ENCODE peak calls at places on chromosomes 16 and 17, in nine cellular contexts. M is ovary, S is colonic mucosa, Q is mucosa of descending colon, V is stomach, Z is uterus, D is IMR-90, R is heart left ventricle, H is thoracic aorta. P is an unnamed sample.

GRCh38 chr16:30112197-30113030 is 923 bp downstream of the GDPD3 start:
- DNase-seq in M (peak; percentile 46), S (peak; percentile 83), Q (peak; percentile 85), V (peak; percentile 66), Z (peak; percentile 69), D (peak; percentile 42), R (peak; percentile 41), H (no peak), P (peak; percentile 47)

GRCh38 chr17:30761058-30761457 is 63.4 kb downstream of the CRLF3 start:
- DNase-seq in M (no peak), S (no peak), Q (no peak), V (no peak), Z (no peak), D (no peak), R (no peak), H (no peak), P (no peak)

GRCh38 chr16:22424161-22424937 is 49.9 kb upstream of the CDR2 start:
- DNase-seq in M (peak; percentile 71), S (no peak), Q (peak; percentile 34), V (no peak), Z (peak; percentile 47), D (no peak), R (no peak), H (peak; percentile 25), P (no peak)

GRCh38 chr17:74437702-74438101 is 5.8 kb downstream of the GPRC5C start:
- DNase-seq in M (no peak), S (no peak), Q (no peak), V (no peak), Z (no peak), D (no peak), R (no peak), H (no peak), P (no peak)

GRCh38 chr17:57537524-57538410 is 207.3 kb downstream of the CCDC182 start:
- DNase-seq in M (no peak), S (no peak), Q (no peak), V (no peak), Z (no peak), D (no peak), R (no peak), H (no peak), P (no peak)

GRCh38 chr17:17785407-17785806 is 51.4 kb downstream of the SREBF1 start:
- DNase-seq in M (no peak), S (no peak), Q (no peak), V (no peak), Z (no peak), D (no peak), R (no peak), H (no peak), P (no peak)

GRCh38 chr17:60641810-60642220 is 35.8 kb upstream of the BCAS3 start:
- DNase-seq in M (peak; percentile 43), S (peak; percentile 79), Q (no peak), V (peak; percentile 63), Z (peak; percentile 41), D (peak; percentile 85), R (peak; percentile 78), H (no peak), P (no peak)

GRCh38 chr16:75801307-75801706 is 75.0 kb upstream of the CPHXL start:
- DNase-seq in M (no peak), S (no peak), Q (no peak), V (no peak), Z (no peak), D (no peak), R (no peak), H (no peak), P (no peak)

GRCh38 chr17:51672058-51672457 is 411.7 kb downstream of the UTP18 start:
- DNase-seq in M (no peak), S (no peak), Q (no peak), V (no peak), Z (no peak), D (no peak), R (no peak), H (no peak), P (no peak)

GRCh38 chr17:9239821-9240658 is 218.7 kb downstream of the NTN1 start:
- DNase-seq in M (peak; percentile 75), S (peak; percentile 79), Q (peak; percentile 87), V (peak; percentile 71), Z (peak; percentile 83), D (peak; percentile 39), R (peak; percentile 82), H (peak; percentile 40), P (peak; percentile 77)

GRCh38 chr17:28849281-28849680 is 5.5 kb upstream of the ERAL1 start:
- DNase-seq in M (no peak), S (no peak), Q (no peak), V (no peak), Z (no peak), D (no peak), R (no peak), H (no peak), P (no peak)
- TF ChIP-seq CTCF in M (no peak), S (no peak), Q (no peak), V (no peak), Z (no peak), D (peak; percentile 17), R (no peak), H (no peak), P (no peak)

GRCh38 chr16:1776991-1777374 is 4.0 kb upstream of the MRPS34 start:
- DNase-seq in M (no peak), S (no peak), Q (no peak), V (no peak), Z (no peak), D (no peak), R (peak; percentile 12), H (no peak), P (no peak)
- H3K4me1 ChIP-seq in M (peaks cover 20% of the 10 kb centered on the region), S (peaks cover 19% of the 10 kb centered on the region), Q (peaks cover 24% of the 10 kb centered on the region), V (peaks cover 34% of the 10 kb centered on the region), Z (peaks cover 23% of the 10 kb centered on the region), D (peaks cover 14% of the 10 kb centered on the region), R (peaks cover 28% of the 10 kb centered on the region), H (peaks cover 36% of the 10 kb centered on the region), P (peaks cover 31% of the 10 kb centered on the region)

GRCh38 chr17:50627386-50627781 is 7.3 kb upstream of the ABCC3 start:
- DNase-seq in M (no peak), S (no peak), Q (no peak), V (no peak), Z (no peak), D (no peak), R (no peak), H (no peak), P (no peak)

GRCh38 chr17:50627782-50628601 is 6.7 kb upstream of the ABCC3 start:
- DNase-seq in M (no peak), S (peak; percentile 82), Q (peak; percentile 80), V (peak; percentile 42), Z (no peak), D (no peak), R (no peak), H (no peak), P (no peak)

GRCh38 chr17:50624321-50624935 is 10.3 kb upstream of the ABCC3 start:
- DNase-seq in M (no peak), S (no peak), Q (no peak), V (no peak), Z (no peak), D (no peak), R (no peak), H (no peak), P (no peak)

GRCh38 chr17:50625032-50625871 is 9.4 kb upstream of the ABCC3 start:
- DNase-seq in M (no peak), S (no peak), Q (no peak), V (no peak), Z (no peak), D (no peak), R (no peak), H (no peak), P (no peak)

DNA sequence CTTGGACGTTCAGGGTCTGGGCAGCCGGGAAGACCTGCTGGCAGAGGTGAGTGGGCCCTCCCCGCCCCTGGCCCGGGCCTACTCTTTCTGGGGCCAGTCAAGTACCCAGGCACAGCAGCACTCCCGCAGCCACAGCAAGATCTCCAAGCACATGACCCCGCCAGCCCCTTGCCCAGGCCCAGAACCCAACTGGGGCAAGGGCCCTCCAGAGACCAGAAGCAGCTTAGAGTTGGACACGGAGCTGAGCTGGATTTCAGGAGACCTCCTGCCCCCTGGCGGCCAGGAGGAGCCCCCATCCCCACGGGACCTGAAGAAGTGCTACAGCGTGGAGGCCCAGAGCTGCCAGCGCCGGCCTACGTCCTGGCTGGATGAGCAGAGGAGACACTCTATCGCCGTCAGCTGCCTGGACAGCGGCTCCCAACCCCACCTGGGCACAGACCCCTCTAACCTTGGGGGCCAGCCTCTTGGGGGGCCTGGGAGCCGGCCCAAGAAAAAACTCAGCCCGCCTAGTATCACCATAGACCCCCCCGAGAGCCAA is 8.6 kb upstream of the ABCC3 start:
- DNase-seq in M (peak; percentile 74), S (peak; percentile 58), Q (peak; percentile 75), V (peak; percentile 82), Z (peak; percentile 83), D (peak; percentile 62), R (peak; percentile 75), H (no peak), P (peak; percentile 60)
- TF ChIP-seq CTCF in M (peak; percentile 77), S (peak; percentile 64), Q (peak; percentile 31), V (no peak), Z (peak; percentile 77), D (peak; percentile 70), R (peak; percentile 81), H (peak; percentile 81), P (peak; percentile 59)

GRCh38 chr17:32126325-32126724 is 16.0 kb upstream of the RHOT1 start:
- DNase-seq in M (no peak), S (no peak), Q (no peak), V (no peak), Z (no peak), D (no peak), R (no peak), H (no peak), P (no peak)

GRCh38 chr17:32125848-32126153 is 16.5 kb upstream of the RHOT1 start:
- DNase-seq in M (no peak), S (no peak), Q (no peak), V (no peak), Z (no peak), D (no peak), R (no peak), H (no peak), P (no peak)

GRCh38 chr17:32124985-32125847 is 17.1 kb upstream of the RHOT1 start:
- DNase-seq in M (no peak), S (no peak), Q (no peak), V (peak; percentile 70), Z (no peak), D (no peak), R (no peak), H (no peak), P (no peak)

GRCh38 chr17:32126746-32127145 is 15.6 kb upstream of the RHOT1 start:
- DNase-seq in M (no peak), S (no peak), Q (no peak), V (no peak), Z (no peak), D (no peak), R (no peak), H (no peak), P (no peak)

GRCh38 chr17:32123782-32124181 is 18.5 kb upstream of the RHOT1 start:
- DNase-seq in M (no peak), S (no peak), Q (no peak), V (no peak), Z (no peak), D (peak; percentile 38), R (no peak), H (no peak), P (no peak)
- H3K4me1 ChIP-seq in M (peaks cover 4% of the 10 kb centered on the region), S (no peaks in the 10 kb centered on the region), Q (peaks cover 4% of the 10 kb centered on the region), V (peaks cover 25% of the 10 kb centered on the region), Z (peaks cover 5% of the 10 kb centered on the region), D (peaks cover 2% of the 10 kb centered on the region), R (peaks cover 7% of the 10 kb centered on the region), H (peaks cover 21% of the 10 kb centered on the region), P (peaks cover 20% of the 10 kb centered on the region)

DNA sequence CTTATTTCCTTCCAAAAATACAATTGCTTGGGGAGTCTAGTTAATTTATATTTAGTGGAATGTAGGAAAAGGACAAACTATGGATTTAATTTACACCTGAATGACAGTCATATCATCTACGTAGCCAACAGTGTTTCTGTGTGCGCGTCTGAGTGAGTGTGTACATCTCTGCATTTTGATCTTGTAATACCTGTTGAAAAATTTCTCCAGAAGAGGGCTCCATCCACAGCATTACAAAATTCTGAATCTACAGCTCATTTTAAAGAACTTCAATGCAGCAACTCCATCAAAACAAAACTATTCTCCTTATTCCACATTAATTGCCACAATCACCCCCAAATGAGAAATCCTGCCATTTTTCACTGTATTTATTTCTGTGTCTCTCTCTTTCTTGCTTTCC is 3.9 kb downstream of the CDH13 start:
- DNase-seq in M (no peak), S (no peak), Q (no peak), V (no peak), Z (no peak), D (peak; percentile 60), R (no peak), H (no peak), P (no peak)
- TF ChIP-seq CTCF in M (no peak), S (no peak), Q (no peak), V (no peak), Z (peak; percentile 26), D (peak; percentile 56), R (peak; percentile 33), H (no peak), P (no peak)